ENCODE peak calls at places on chromosomes 7 and 10, in nine cellular contexts. P is mucosa of descending colon; K is activated CD8-positive, alpha-beta memory T cell treated with anti-CD3 and anti-CD28 coated beads, Interleukin-2, amount 10 ng/mL, durations not matched to agents 7 days and 5 days; D is gastroesophageal sphincter; J is left lung; G is SK-N-SH treated with all-trans-retinoic acid at 6 μM for 48 hours; U is right cardiac atrium; A is activated CD4-positive, alpha-beta T cell treated with anti-CD3 and anti-CD28 coated beads for 36 hours; E is omental fat pad. H is an unnamed sample.

GRCh38 chr7:46192191-46192590 is 271.1 kb upstream of the IGFBP3 start:
- ATAC-seq in P (no peak), K (no peak), D (no peak), J (no peak), G (no peak), U (no peak), A (no peak), E (no peak), H (no peak)

GRCh38 chr7:37408885-37409248 is 39.8 kb downstream of the ELMO1 start:
- ATAC-seq in P (peak), K (peak), D (no peak), J (no peak), G (no peak), U (no peak), A (peak), E (no peak), H (no peak)

GRCh38 chr7:11760372-11760771 is 71.6 kb downstream of the THSD7A start:
- ATAC-seq in P (no peak), K (no peak), D (no peak), J (no peak), G (no peak), U (no peak), A (no peak), E (no peak), H (no peak)

GRCh38 chr7:117582219-117582704 is 102.4 kb downstream of the CFTR start:
- ATAC-seq in P (peak), K (no peak), D (peak), J (peak), G (peak), U (peak), A (no peak), E (peak), H (no peak)

GRCh38 chr7:100247152-100247757 is 27.5 kb downstream of the PVRIG start:
- ATAC-seq in P (peak), K (no peak), D (no peak), J (peak), G (peak), U (no peak), A (no peak), E (peak), H (peak)

GRCh38 chr10:9004736-9005135 is 950.2 kb downstream of the GATA3 start:
- ATAC-seq in P (no peak), K (no peak), D (no peak), J (no peak), G (no peak), U (no peak), A (no peak), E (no peak), H (no peak)

GRCh38 chr7:142301923-142302550 is 44.2 kb upstream of the PRSS58 start:
- ATAC-seq in P (no peak), K (no peak), D (no peak), J (no peak), G (peak), U (no peak), A (no peak), E (no peak), H (no peak)

GRCh38 chr10:35347088-35347487 is 10.8 kb downstream of the CCNY start:
- ATAC-seq in P (no peak), K (no peak), D (no peak), J (no peak), G (no peak), U (peak), A (no peak), E (no peak), H (no peak)

GRCh38 chr10:32140403-32140802 is 84.2 kb upstream of the KIF5B start:
- ATAC-seq in P (no peak), K (no peak), D (no peak), J (no peak), G (no peak), U (no peak), A (no peak), E (no peak), H (no peak)

GRCh38 chr7:4807708-4808420 is 32.4 kb downstream of the AP5Z1 start:
- ATAC-seq in P (no peak), K (no peak), D (no peak), J (no peak), G (no peak), U (peak), A (no peak), E (no peak), H (no peak)

GRCh38 chr10:30059209-30060107 is at the start of gene JCAD:
- ATAC-seq in P (peak), K (peak), D (peak), J (peak), G (peak), U (peak), A (peak), E (peak), H (peak)

GRCh38 chr7:143408247-143408685 is 390 bp downstream of the EPHA1 start:
- ATAC-seq in P (peak), K (no peak), D (no peak), J (peak), G (no peak), U (peak), A (peak), E (no peak), H (no peak)

GRCh38 chr10:124105594-124105993 is 12.2 kb upstream of the CHST15 start:
- ATAC-seq in P (no peak), K (no peak), D (peak), J (peak), G (no peak), U (no peak), A (no peak), E (no peak), H (no peak)

GRCh38 chr10:77603529-77603927 is 34.1 kb downstream of the KCNMA1 start:
- ATAC-seq in P (peak), K (peak), D (peak), J (peak), G (no peak), U (peak), A (peak), E (no peak), H (peak)

GRCh38 chr10:26950934-26951333 is 90.2 kb upstream of the ABI1 start:
- ATAC-seq in P (no peak), K (no peak), D (no peak), J (no peak), G (no peak), U (no peak), A (no peak), E (no peak), H (no peak)

GRCh38 chr7:27459729-27460048 is 203.0 kb downstream of the HIBADH start:
- ATAC-seq in P (no peak), K (no peak), D (peak), J (no peak), G (no peak), U (no peak), A (no peak), E (no peak), H (no peak)

GRCh38 chr7:6380310-6381095 is 67.3 kb downstream of the DAGLB start:
- ATAC-seq in P (no peak), K (no peak), D (peak), J (no peak), G (no peak), U (no peak), A (peak), E (no peak), H (no peak)

GRCh38 chr10:3853547-3853989 is 68.6 kb upstream of the KLF6 start:
- ATAC-seq in P (peak), K (no peak), D (peak), J (peak), G (no peak), U (peak), A (no peak), E (no peak), H (no peak)

GRCh38 chr10:102660891-102661613 is 16.8 kb downstream of the TRIM8 start:
- ATAC-seq in P (peak), K (peak), D (peak), J (peak), G (peak), U (peak), A (peak), E (peak), H (peak)

GRCh38 chr7:99252166-99252895 is 20.3 kb upstream of the MYH16 start:
- ATAC-seq in P (no peak), K (no peak), D (no peak), J (no peak), G (no peak), U (no peak), A (no peak), E (no peak), H (no peak)

GRCh38 chr7:131792311-131792710 is 235.9 kb upstream of the PODXL start:
- ATAC-seq in P (no peak), K (no peak), D (no peak), J (no peak), G (no peak), U (no peak), A (no peak), E (no peak), H (no peak)

GRCh38 chr10:24207781-24208611 is 942 bp upstream of the KIAA1217 start:
- ATAC-seq in P (peak), K (no peak), D (peak), J (peak), G (peak), U (peak), A (no peak), E (no peak), H (no peak)

GRCh38 chr10:112926906-112927688 is 22.9 kb upstream of the TCF7L2 start:
- ATAC-seq in P (no peak), K (no peak), D (no peak), J (no peak), G (no peak), U (peak), A (no peak), E (no peak), H (no peak)

GRCh38 chr7:100612730-100613446 is 548 bp downstream of the MOSPD3 start:
- ATAC-seq in P (peak), K (peak), D (peak), J (peak), G (peak), U (peak), A (no peak), E (no peak), H (peak)

GRCh38 chr10:106571216-106571954 is 593.1 kb downstream of the SORCS1 start:
- ATAC-seq in P (no peak), K (no peak), D (no peak), J (peak), G (no peak), U (no peak), A (no peak), E (no peak), H (no peak)

GRCh38 chr7:74225400-74225799 is 15.6 kb downstream of the LAT2 start:
- ATAC-seq in P (no peak), K (no peak), D (no peak), J (no peak), G (no peak), U (no peak), A (no peak), E (no peak), H (no peak)

GRCh38 chr7:142804715-142805114 is 33.9 kb downstream of the PRSS2 start:
- ATAC-seq in P (no peak), K (no peak), D (no peak), J (no peak), G (no peak), U (no peak), A (no peak), E (no peak), H (no peak)

GRCh38 chr10:131442271-131442670 is 130.8 kb upstream of the TCERG1L start:
- ATAC-seq in P (no peak), K (no peak), D (no peak), J (no peak), G (no peak), U (no peak), A (no peak), E (no peak), H (no peak)

GRCh38 chr10:110487411-110488123 is 10.1 kb upstream of the DUSP5 start:
- ATAC-seq in P (no peak), K (no peak), D (no peak), J (no peak), G (peak), U (no peak), A (peak), E (peak), H (peak)

GRCh38 chr10:17147884-17148494 is 18.4 kb upstream of the CUBN start:
- ATAC-seq in P (peak), K (no peak), D (no peak), J (peak), G (no peak), U (no peak), A (no peak), E (no peak), H (no peak)

GRCh38 chr7:12422449-12423320 is 19.0 kb upstream of the VWDE start:
- ATAC-seq in P (no peak), K (no peak), D (no peak), J (no peak), G (no peak), U (no peak), A (no peak), E (no peak), H (no peak)

GRCh38 chr10:43322321-43322720 is 49.1 kb upstream of the FXYD4 start:
- ATAC-seq in P (peak), K (no peak), D (no peak), J (peak), G (no peak), U (peak), A (no peak), E (peak), H (peak)

GRCh38 chr10:15262036-15262713 is 93.7 kb upstream of the NMT2 start:
- ATAC-seq in P (peak), K (no peak), D (peak), J (no peak), G (peak), U (peak), A (no peak), E (no peak), H (no peak)

GRCh38 chr7:79078273-79078672 is 375.2 kb downstream of the MAGI2 start:
- ATAC-seq in P (no peak), K (no peak), D (no peak), J (peak), G (no peak), U (no peak), A (no peak), E (no peak), H (no peak)

GRCh38 chr7:22356010-22356854 is 722 bp downstream of the RAPGEF5 start:
- ATAC-seq in P (peak), K (no peak), D (peak), J (peak), G (peak), U (peak), A (no peak), E (peak), H (peak)

GRCh38 chr10:123135415-123136141 is at the start of gene HMX3:
- ATAC-seq in P (no peak), K (peak), D (no peak), J (no peak), G (no peak), U (peak), A (peak), E (no peak), H (no peak)

GRCh38 chr7:11474902-11475585 is 357.0 kb downstream of the THSD7A start:
- ATAC-seq in P (peak), K (no peak), D (no peak), J (peak), G (no peak), U (no peak), A (no peak), E (no peak), H (no peak)

GRCh38 chr10:125057158-125058001 is 103.0 kb downstream of the CTBP2 start:
- ATAC-seq in P (peak), K (no peak), D (peak), J (peak), G (peak), U (peak), A (no peak), E (peak), H (peak)

GRCh38 chr7:22129819-22130580 is 184.3 kb upstream of the CDCA7L start:
- ATAC-seq in P (no peak), K (no peak), D (no peak), J (no peak), G (no peak), U (no peak), A (no peak), E (no peak), H (no peak)